ENCODE peak calls at places on chromosome 20, in five cellular contexts. P is fibroblast of lung, Q is IMR-90, G is heart right ventricle, F is GM12878. S is an unnamed sample. For H3K9me3, the result is how much of the 10 kb centered on the place peaks cover.

GRCh38 chr20:25624500-25624939 is 706 bp upstream of the NANP start:
- DNase-seq in P (no peak), Q (no peak), G (peak), F (peak), S (no peak)

GRCh38 chr20:18058661-18059467 is 1.1 kb upstream of the OVOL2 start:
- DNase-seq in P (no peak), Q (no peak), G (no peak), F (no peak), S (no peak)

GRCh38 chr20:20412750-20413149 is 44.8 kb downstream of the INSM1 start:
- DNase-seq in P (peak), Q (no peak), G (no peak), F (no peak), S (no peak)

GRCh38 chr20:25274481-25274880 is 26.6 kb downstream of the PYGB start:
- DNase-seq in P (no peak), Q (no peak), G (peak), F (no peak), S (peak)

GRCh38 chr20:47663354-47664067 is 121.8 kb downstream of the SULF2 start:
- DNase-seq in P (peak), Q (peak), G (peak), F (peak), S (peak)

GRCh38 chr20:42024653-42025052 is 406.5 kb upstream of the CHD6 start:
- DNase-seq in P (no peak), Q (no peak), G (peak), F (no peak), S (peak)

GRCh38 chr20:9407805-9408421 is 106.5 kb upstream of the LAMP5 start:
- DNase-seq in P (peak), Q (peak), G (peak), F (peak), S (peak)

GRCh38 chr20:48847498-48848205 is 19.9 kb upstream of the PREX1 start:
- DNase-seq in P (no peak), Q (no peak), G (no peak), F (no peak), S (no peak)

GRCh38 chr20:59007758-59008511 is 881 bp upstream of the CTSZ start:
- DNase-seq in P (no peak), Q (no peak), G (peak), F (peak), S (no peak)

GRCh38 chr20:20237093-20237959 is 130.6 kb upstream of the INSM1 start:
- DNase-seq in P (peak), Q (peak), G (peak), F (no peak), S (peak)

GRCh38 chr20:63964412-63964811 is 5.3 kb downstream of the ZNF512B start:
- DNase-seq in P (no peak), Q (no peak), G (no peak), F (no peak), S (no peak)

GRCh38 chr20:20370087-20370575 is 2.2 kb downstream of the INSM1 start:
- DNase-seq in P (no peak), Q (no peak), G (no peak), F (no peak), S (no peak)

GRCh38 chr20:3165473-3166337 is 6.0 kb upstream of the FASTKD5 start:
- DNase-seq in P (peak), Q (peak), G (peak), F (no peak), S (peak)

GRCh38 chr20:46027245-46027853 is 1.7 kb upstream of the SLC12A5 start:
- DNase-seq in P (peak), Q (peak), G (peak), F (no peak), S (peak)

GRCh38 chr20:35489717-35490116 is 34.3 kb downstream of the CEP250 start:
- DNase-seq in P (no peak), Q (no peak), G (no peak), F (no peak), S (no peak)

GRCh38 chr20:40980828-40981310 is 47.8 kb upstream of the TOP1 start:
- DNase-seq in P (no peak), Q (no peak), G (no peak), F (no peak), S (no peak)

GRCh38 chr20:42530855-42531674 is 658.6 kb downstream of the PTPRT start:
- DNase-seq in P (no peak), Q (no peak), G (peak), F (no peak), S (peak)

GRCh38 chr20:35902545-35902941 is 51.8 kb downstream of the SCAND1 start:
- DNase-seq in P (no peak), Q (no peak), G (no peak), F (no peak), S (no peak)

GRCh38 chr20:1934162-1934561 is 39.0 kb downstream of the SIRPA start:
- DNase-seq in P (peak), Q (peak), G (no peak), F (no peak), S (no peak)

GRCh38 chr20:46933150-46933549 is 38.5 kb downstream of the EYA2 start:
- DNase-seq in P (no peak), Q (no peak), G (no peak), F (no peak), S (no peak)

GRCh38 chr20:39452583-39453193 is 490.5 kb downstream of the DHX35 start:
- DNase-seq in P (no peak), Q (no peak), G (no peak), F (peak), S (no peak)

DNA sequence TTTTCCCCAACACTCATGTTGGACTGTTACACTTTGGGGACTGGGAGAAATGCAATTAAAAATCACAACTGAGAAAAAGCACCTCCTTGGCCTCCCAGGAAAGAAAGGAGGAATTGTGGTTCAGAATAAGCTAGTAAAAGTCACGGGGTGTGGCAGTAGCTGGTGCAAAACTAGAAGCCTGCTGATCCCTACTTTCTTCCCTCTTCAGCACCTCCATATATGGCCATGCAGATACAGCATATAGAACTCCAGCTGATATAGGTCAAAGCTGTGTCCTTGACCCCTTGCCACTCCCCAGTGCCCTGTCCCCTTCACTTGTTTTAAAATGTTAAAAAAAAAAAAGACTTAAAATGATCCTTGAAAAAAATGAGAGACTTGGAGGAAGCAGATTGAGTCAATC is 5.5 kb upstream of the FLRT3 start:
- DNase-seq in P (no peak), Q (no peak), G (no peak), F (no peak), S (no peak)
- H3K9me3 ChIP-seq in P (under half), Q (under half), G (under half), F (under half), S (under half)

GRCh38 chr20:62449951-62450815 is 22.8 kb upstream of the RBBP8NL start:
- DNase-seq in P (no peak), Q (no peak), G (peak), F (no peak), S (peak)
- TF ChIP-seq CTCF in P (no peak), Q (no peak), G (no peak), F (no peak), S (no peak)

GRCh38 chr20:50070361-50070760 is 42.6 kb downstream of the UBE2V1 start:
- DNase-seq in P (no peak), Q (no peak), G (no peak), F (no peak), S (no peak)

GRCh38 chr20:50073500-50073899 is 39.5 kb downstream of the UBE2V1 start:
- DNase-seq in P (no peak), Q (no peak), G (no peak), F (no peak), S (no peak)

GRCh38 chr20:50068041-50068651 is 44.8 kb downstream of the UBE2V1 start:
- DNase-seq in P (no peak), Q (no peak), G (no peak), F (no peak), S (no peak)

GRCh38 chr20:50067461-50067860 is 45.5 kb downstream of the UBE2V1 start:
- DNase-seq in P (no peak), Q (no peak), G (no peak), F (no peak), S (no peak)

DNA sequence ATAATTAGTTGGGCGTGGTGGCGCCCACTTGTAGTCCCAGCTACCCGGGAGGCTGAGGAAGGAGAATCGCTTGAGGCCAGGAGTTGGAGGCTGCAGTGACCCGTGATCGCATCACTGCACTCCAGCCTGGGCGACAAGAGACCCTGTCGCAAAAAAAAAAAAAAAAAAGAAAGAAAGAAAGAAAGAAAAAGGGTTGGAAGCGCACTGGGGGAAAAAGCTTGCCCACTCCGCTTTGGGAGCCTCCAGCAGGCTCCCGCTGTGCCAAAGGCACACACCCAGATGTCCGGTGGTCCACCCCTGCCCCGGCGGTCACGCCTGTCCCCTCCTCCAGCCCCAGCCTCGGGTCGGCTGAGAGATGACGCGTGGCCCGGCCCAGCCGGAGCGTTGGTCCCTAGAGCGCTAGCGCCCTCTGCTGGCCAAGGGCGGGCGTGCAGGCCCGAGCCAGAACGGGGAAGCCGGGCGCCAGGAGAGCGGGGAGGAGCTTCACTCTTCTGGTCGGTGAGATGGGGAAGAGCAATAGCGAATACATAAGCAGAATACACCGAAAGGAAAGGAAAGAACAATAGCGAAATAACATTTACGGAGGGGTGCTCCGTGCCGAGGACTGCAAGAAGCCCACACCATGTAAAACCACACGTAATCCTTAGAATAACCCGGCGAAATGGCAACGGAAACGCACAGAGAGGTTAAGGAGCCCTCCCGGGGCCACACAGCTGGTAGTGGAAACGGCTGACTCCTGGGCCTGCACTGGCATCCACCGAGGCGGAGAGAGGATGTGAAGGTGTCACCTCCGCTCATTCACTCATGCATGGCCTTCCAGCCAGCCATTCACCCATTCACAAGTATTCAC is 41.7 kb downstream of the UBE2V1 start:
- DNase-seq in P (peak), Q (peak), G (peak), F (no peak), S (peak)
- H3K9me3 ChIP-seq in P (under half), Q (under half), G (under half), F (under half), S (under half)

GRCh38 chr20:43840382-43841070 is 74.1 kb upstream of the TOX2 start:
- DNase-seq in P (peak), Q (peak), G (no peak), F (no peak), S (no peak)
- TF ChIP-seq CTCF in P (peak), Q (peak), G (no peak), F (peak), S (no peak)

GRCh38 chr20:56043227-56043626 is 37.9 kb upstream of the CBLN4 start:
- DNase-seq in P (no peak), Q (no peak), G (no peak), F (no peak), S (no peak)
- H3K9me3 ChIP-seq in P (under half), Q (under half), G (under half), F (under half), S (under half)

GRCh38 chr20:33515569-33516216 is 25.8 kb downstream of the CBFA2T2 start:
- DNase-seq in P (no peak), Q (no peak), G (no peak), F (no peak), S (no peak)
- TF ChIP-seq CTCF in P (peak), Q (peak), G (no peak), F (peak), S (no peak)

GRCh38 chr20:37435607-37436006 is 85.4 kb upstream of the NNAT start:
- DNase-seq in P (no peak), Q (no peak), G (no peak), F (no peak), S (no peak)

GRCh38 chr20:37436527-37436926 is 84.5 kb upstream of the NNAT start:
- DNase-seq in P (no peak), Q (no peak), G (no peak), F (no peak), S (no peak)

GRCh38 chr20:37438464-37439222 is 82.4 kb upstream of the NNAT start:
- DNase-seq in P (no peak), Q (no peak), G (no peak), F (no peak), S (no peak)

GRCh38 chr20:37439223-37439933 is 81.7 kb upstream of the NNAT start:
- DNase-seq in P (no peak), Q (no peak), G (no peak), F (no peak), S (no peak)

DNA sequence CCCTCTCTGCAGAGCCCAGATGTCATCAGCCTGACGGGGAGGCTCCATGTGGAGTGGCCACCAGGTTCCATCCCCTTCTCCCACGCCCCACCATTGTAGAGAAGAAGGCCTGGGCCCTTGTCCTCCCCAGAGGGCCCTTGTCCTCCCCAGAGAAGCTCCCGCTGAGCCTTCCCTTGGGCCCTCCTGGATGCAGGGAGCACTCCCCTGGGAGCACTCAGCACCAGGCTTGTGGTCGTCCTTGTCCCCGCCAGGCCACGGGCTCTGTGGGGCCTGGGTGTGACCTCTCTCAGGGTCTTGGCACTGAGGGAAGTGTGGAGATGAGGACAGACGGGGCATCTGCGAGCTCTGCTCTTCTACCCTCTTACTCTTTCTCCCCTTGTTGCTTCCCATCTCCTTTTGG is 83.4 kb upstream of the NNAT start:
- DNase-seq in P (no peak), Q (no peak), G (no peak), F (no peak), S (no peak)
- H3K9me3 ChIP-seq in P (under half), Q (under half), G (under half), F (under half), S (under half)

DNA sequence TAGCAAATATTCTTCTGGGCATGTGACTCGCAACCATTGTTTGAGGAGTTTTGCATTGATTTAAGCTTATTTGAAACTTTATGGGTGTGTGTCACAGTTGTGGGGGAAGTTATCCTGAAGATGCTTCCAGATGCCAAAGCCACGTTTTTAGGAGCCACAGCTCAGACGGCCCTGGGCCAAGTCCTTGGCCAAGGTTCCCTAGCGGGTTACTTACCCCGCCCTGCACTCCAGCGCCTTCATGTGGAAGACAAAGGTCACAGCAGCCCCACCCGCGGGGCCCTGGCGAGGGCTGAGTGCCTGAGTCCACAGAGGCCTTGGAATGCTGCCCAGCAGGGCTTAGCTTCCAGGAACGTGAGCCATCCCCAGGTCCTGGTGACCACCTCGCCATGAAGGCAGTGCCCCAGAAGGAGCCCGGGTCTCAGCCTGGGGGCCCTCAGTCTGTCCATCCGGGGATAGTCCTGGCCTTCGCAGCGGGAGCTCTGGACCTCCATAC is 308.3 kb downstream of the CDH4 start:
- DNase-seq in P (peak), Q (peak), G (no peak), F (no peak), S (no peak)
- TF ChIP-seq CTCF in P (no peak), Q (peak), G (no peak), F (no peak), S (no peak)

GRCh38 chr20:29878281-29878741 is 1379.2 kb upstream of the DEFB115 start:
- DNase-seq in P (no peak), Q (no peak), G (no peak), F (no peak), S (peak)
- H3K9me3 ChIP-seq in P (under half), Q (under half), G (half or more), F (under half), S (under half)

GRCh38 chr20:37364927-37365272 is 19.0 kb downstream of the SRC start:
- DNase-seq in P (no peak), Q (no peak), G (no peak), F (no peak), S (no peak)
- TF ChIP-seq CTCF in P (no peak), Q (no peak), G (no peak), F (no peak), S (no peak)

S was measured in testis.